ENCODE peak calls at places on chromosomes 6 and 20, in nine cellular contexts. One of them, this sample, is unnamed.
A peak's percentile ranks its signal among the peaks of the same experiment; 100 is the strongest.

GRCh38 chr6:146878564-146879343 is 280.0 kb downstream of the ADGB start:
- DNase-seq in left cardiac atrium: no peak
- DNase-seq in NCI-H1105 treated with DMSO at 0.1 percent for 48 hours: no peak
- DNase-seq in tibial artery: no peak
- DNase-seq in WERI-Rb-1: no peak
- DNase-seq in amniotic stem cell: no peak
- DNase-seq in hypothalamus: no peak
- DNase-seq in stimulated activated CD8-positive, alpha-beta memory T cell treated with anti-CD3 and anti-CD28 coated beads, Interleukin-4, amount 100 ng/mL, for 1 hour: no peak
- DNase-seq in NB4: peak; percentile 44
- DNase-seq in this sample: peak; percentile 59

GRCh38 chr20:22453244-22454080 is 130.9 kb downstream of the FOXA2 start:
- DNase-seq in left cardiac atrium: no peak
- DNase-seq in NCI-H1105 treated with DMSO at 0.1 percent for 48 hours: peak; percentile 16
- DNase-seq in tibial artery: no peak
- DNase-seq in WERI-Rb-1: no peak
- DNase-seq in amniotic stem cell: no peak
- DNase-seq in hypothalamus: no peak
- DNase-seq in stimulated activated CD8-positive, alpha-beta memory T cell treated with anti-CD3 and anti-CD28 coated beads, Interleukin-4, amount 100 ng/mL, for 1 hour: no peak
- DNase-seq in NB4: no peak
- DNase-seq in this sample: no peak

GRCh38 chr6:34664270-34664971 is 32.1 kb downstream of the ILRUN start:
- DNase-seq in left cardiac atrium: no peak
- DNase-seq in NCI-H1105 treated with DMSO at 0.1 percent for 48 hours: no peak
- DNase-seq in tibial artery: no peak
- DNase-seq in WERI-Rb-1: no peak
- DNase-seq in amniotic stem cell: no peak
- DNase-seq in hypothalamus: no peak
- DNase-seq in stimulated activated CD8-positive, alpha-beta memory T cell treated with anti-CD3 and anti-CD28 coated beads, Interleukin-4, amount 100 ng/mL, for 1 hour: no peak
- DNase-seq in NB4: peak; percentile 77
- DNase-seq in this sample: peak; percentile 74

GRCh38 chr6:160069050-160069454 is 52.6 kb upstream of the SLC22A1 start:
- DNase-seq in left cardiac atrium: no peak
- DNase-seq in NCI-H1105 treated with DMSO at 0.1 percent for 48 hours: no peak
- DNase-seq in tibial artery: no peak
- DNase-seq in WERI-Rb-1: no peak
- DNase-seq in amniotic stem cell: no peak
- DNase-seq in hypothalamus: no peak
- DNase-seq in stimulated activated CD8-positive, alpha-beta memory T cell treated with anti-CD3 and anti-CD28 coated beads, Interleukin-4, amount 100 ng/mL, for 1 hour: no peak
- DNase-seq in NB4: no peak
- DNase-seq in this sample: no peak

GRCh38 chr6:70371454-70372105 is 41.7 kb upstream of the FAM135A start:
- DNase-seq in left cardiac atrium: no peak
- DNase-seq in NCI-H1105 treated with DMSO at 0.1 percent for 48 hours: peak; percentile 97
- DNase-seq in tibial artery: no peak
- DNase-seq in WERI-Rb-1: no peak
- DNase-seq in amniotic stem cell: peak; percentile 75
- DNase-seq in hypothalamus: no peak
- DNase-seq in stimulated activated CD8-positive, alpha-beta memory T cell treated with anti-CD3 and anti-CD28 coated beads, Interleukin-4, amount 100 ng/mL, for 1 hour: no peak
- DNase-seq in NB4: peak; percentile 62
- DNase-seq in this sample: peak; percentile 47

GRCh38 chr6:63999613-64000012 is 364.0 kb downstream of the PHF3 start:
- DNase-seq in left cardiac atrium: no peak
- DNase-seq in NCI-H1105 treated with DMSO at 0.1 percent for 48 hours: no peak
- DNase-seq in tibial artery: no peak
- DNase-seq in WERI-Rb-1: no peak
- DNase-seq in amniotic stem cell: no peak
- DNase-seq in hypothalamus: no peak
- DNase-seq in stimulated activated CD8-positive, alpha-beta memory T cell treated with anti-CD3 and anti-CD28 coated beads, Interleukin-4, amount 100 ng/mL, for 1 hour: no peak
- DNase-seq in NB4: no peak
- DNase-seq in this sample: no peak

GRCh38 chr6:71197267-71197666 is 91.3 kb upstream of the OGFRL1 start:
- DNase-seq in left cardiac atrium: no peak
- DNase-seq in NCI-H1105 treated with DMSO at 0.1 percent for 48 hours: no peak
- DNase-seq in tibial artery: no peak
- DNase-seq in WERI-Rb-1: no peak
- DNase-seq in amniotic stem cell: no peak
- DNase-seq in hypothalamus: no peak
- DNase-seq in stimulated activated CD8-positive, alpha-beta memory T cell treated with anti-CD3 and anti-CD28 coated beads, Interleukin-4, amount 100 ng/mL, for 1 hour: no peak
- DNase-seq in NB4: no peak
- DNase-seq in this sample: no peak

GRCh38 chr6:12592634-12593033 is 123.9 kb upstream of the PHACTR1 start:
- DNase-seq in left cardiac atrium: no peak
- DNase-seq in NCI-H1105 treated with DMSO at 0.1 percent for 48 hours: no peak
- DNase-seq in tibial artery: no peak
- DNase-seq in WERI-Rb-1: no peak
- DNase-seq in amniotic stem cell: no peak
- DNase-seq in hypothalamus: no peak
- DNase-seq in stimulated activated CD8-positive, alpha-beta memory T cell treated with anti-CD3 and anti-CD28 coated beads, Interleukin-4, amount 100 ng/mL, for 1 hour: no peak
- DNase-seq in NB4: no peak
- DNase-seq in this sample: no peak

GRCh38 chr6:112701201-112701600 is 354.1 kb downstream of the RFPL4B start:
- DNase-seq in left cardiac atrium: peak; percentile 32
- DNase-seq in NCI-H1105 treated with DMSO at 0.1 percent for 48 hours: peak; percentile 75
- DNase-seq in tibial artery: no peak
- DNase-seq in WERI-Rb-1: no peak
- DNase-seq in amniotic stem cell: no peak
- DNase-seq in hypothalamus: no peak
- DNase-seq in stimulated activated CD8-positive, alpha-beta memory T cell treated with anti-CD3 and anti-CD28 coated beads, Interleukin-4, amount 100 ng/mL, for 1 hour: no peak
- DNase-seq in NB4: no peak
- DNase-seq in this sample: no peak

GRCh38 chr20:3766832-3767433 is 620 bp downstream of the ADISSP start:
- DNase-seq in left cardiac atrium: no peak
- DNase-seq in NCI-H1105 treated with DMSO at 0.1 percent for 48 hours: peak; percentile 4
- DNase-seq in tibial artery: no peak
- DNase-seq in WERI-Rb-1: peak; percentile 82
- DNase-seq in amniotic stem cell: no peak
- DNase-seq in hypothalamus: no peak
- DNase-seq in stimulated activated CD8-positive, alpha-beta memory T cell treated with anti-CD3 and anti-CD28 coated beads, Interleukin-4, amount 100 ng/mL, for 1 hour: no peak
- DNase-seq in NB4: peak; percentile 36
- DNase-seq in this sample: no peak

GRCh38 chr6:104087765-104088164 is 772.0 kb downstream of the HACE1 start:
- DNase-seq in left cardiac atrium: no peak
- DNase-seq in NCI-H1105 treated with DMSO at 0.1 percent for 48 hours: no peak
- DNase-seq in tibial artery: no peak
- DNase-seq in WERI-Rb-1: no peak
- DNase-seq in amniotic stem cell: no peak
- DNase-seq in hypothalamus: no peak
- DNase-seq in stimulated activated CD8-positive, alpha-beta memory T cell treated with anti-CD3 and anti-CD28 coated beads, Interleukin-4, amount 100 ng/mL, for 1 hour: no peak
- DNase-seq in NB4: no peak
- DNase-seq in this sample: no peak

GRCh38 chr6:45959534-45960195 is 56.0 kb downstream of the CLIC5 start:
- DNase-seq in left cardiac atrium: no peak
- DNase-seq in NCI-H1105 treated with DMSO at 0.1 percent for 48 hours: peak; percentile 96
- DNase-seq in tibial artery: no peak
- DNase-seq in WERI-Rb-1: peak; percentile 47
- DNase-seq in amniotic stem cell: no peak
- DNase-seq in hypothalamus: no peak
- DNase-seq in stimulated activated CD8-positive, alpha-beta memory T cell treated with anti-CD3 and anti-CD28 coated beads, Interleukin-4, amount 100 ng/mL, for 1 hour: no peak
- DNase-seq in NB4: no peak
- DNase-seq in this sample: no peak

GRCh38 chr6:77178821-77179220 is 284.5 kb downstream of the HTR1B start:
- DNase-seq in left cardiac atrium: no peak
- DNase-seq in NCI-H1105 treated with DMSO at 0.1 percent for 48 hours: no peak
- DNase-seq in tibial artery: no peak
- DNase-seq in WERI-Rb-1: no peak
- DNase-seq in amniotic stem cell: peak; percentile 30
- DNase-seq in hypothalamus: no peak
- DNase-seq in stimulated activated CD8-positive, alpha-beta memory T cell treated with anti-CD3 and anti-CD28 coated beads, Interleukin-4, amount 100 ng/mL, for 1 hour: no peak
- DNase-seq in NB4: no peak
- DNase-seq in this sample: no peak

GRCh38 chr20:57266251-57267157 is at the start of gene BMP7:
- DNase-seq in left cardiac atrium: no peak
- DNase-seq in NCI-H1105 treated with DMSO at 0.1 percent for 48 hours: peak; percentile 59
- DNase-seq in tibial artery: no peak
- DNase-seq in WERI-Rb-1: peak; percentile 26
- DNase-seq in amniotic stem cell: no peak
- DNase-seq in hypothalamus: peak; percentile 67
- DNase-seq in stimulated activated CD8-positive, alpha-beta memory T cell treated with anti-CD3 and anti-CD28 coated beads, Interleukin-4, amount 100 ng/mL, for 1 hour: no peak
- DNase-seq in NB4: no peak
- DNase-seq in this sample: no peak

GRCh38 chr6:27375613-27376079 is 12.9 kb upstream of the ZNF391 start:
- DNase-seq in left cardiac atrium: no peak
- DNase-seq in NCI-H1105 treated with DMSO at 0.1 percent for 48 hours: no peak
- DNase-seq in tibial artery: no peak
- DNase-seq in WERI-Rb-1: no peak
- DNase-seq in amniotic stem cell: no peak
- DNase-seq in hypothalamus: no peak
- DNase-seq in stimulated activated CD8-positive, alpha-beta memory T cell treated with anti-CD3 and anti-CD28 coated beads, Interleukin-4, amount 100 ng/mL, for 1 hour: no peak
- DNase-seq in NB4: peak; percentile 76
- DNase-seq in this sample: no peak

GRCh38 chr6:165716886-165717285 is 53.8 kb upstream of the PDE10A start:
- DNase-seq in left cardiac atrium: no peak
- DNase-seq in NCI-H1105 treated with DMSO at 0.1 percent for 48 hours: no peak
- DNase-seq in tibial artery: no peak
- DNase-seq in WERI-Rb-1: no peak
- DNase-seq in amniotic stem cell: no peak
- DNase-seq in hypothalamus: no peak
- DNase-seq in stimulated activated CD8-positive, alpha-beta memory T cell treated with anti-CD3 and anti-CD28 coated beads, Interleukin-4, amount 100 ng/mL, for 1 hour: no peak
- DNase-seq in NB4: no peak
- DNase-seq in this sample: no peak

GRCh38 chr20:62616728-62617621 is 25.3 kb upstream of the SLCO4A1 start:
- DNase-seq in left cardiac atrium: peak; percentile 82
- DNase-seq in NCI-H1105 treated with DMSO at 0.1 percent for 48 hours: peak; percentile 69
- DNase-seq in tibial artery: peak; percentile 66
- DNase-seq in WERI-Rb-1: peak; percentile 82
- DNase-seq in amniotic stem cell: peak; percentile 37
- DNase-seq in hypothalamus: peak; percentile 33
- DNase-seq in stimulated activated CD8-positive, alpha-beta memory T cell treated with anti-CD3 and anti-CD28 coated beads, Interleukin-4, amount 100 ng/mL, for 1 hour: no peak
- DNase-seq in NB4: peak; percentile 97
- DNase-seq in this sample: peak; percentile 66

GRCh38 chr6:111986651-111987050 is 67.3 kb upstream of the CCN6 start:
- DNase-seq in left cardiac atrium: no peak
- DNase-seq in NCI-H1105 treated with DMSO at 0.1 percent for 48 hours: no peak
- DNase-seq in tibial artery: no peak
- DNase-seq in WERI-Rb-1: no peak
- DNase-seq in amniotic stem cell: no peak
- DNase-seq in hypothalamus: no peak
- DNase-seq in stimulated activated CD8-positive, alpha-beta memory T cell treated with anti-CD3 and anti-CD28 coated beads, Interleukin-4, amount 100 ng/mL, for 1 hour: no peak
- DNase-seq in NB4: no peak
- DNase-seq in this sample: no peak

GRCh38 chr6:14359438-14359837 is 241.9 kb downstream of the CD83 start:
- DNase-seq in left cardiac atrium: no peak
- DNase-seq in NCI-H1105 treated with DMSO at 0.1 percent for 48 hours: no peak
- DNase-seq in tibial artery: no peak
- DNase-seq in WERI-Rb-1: no peak
- DNase-seq in amniotic stem cell: no peak
- DNase-seq in hypothalamus: no peak
- DNase-seq in stimulated activated CD8-positive, alpha-beta memory T cell treated with anti-CD3 and anti-CD28 coated beads, Interleukin-4, amount 100 ng/mL, for 1 hour: no peak
- DNase-seq in NB4: no peak
- DNase-seq in this sample: no peak

GRCh38 chr20:44388466-44389023 is 33.0 kb downstream of the HNF4A start:
- DNase-seq in left cardiac atrium: peak; percentile 69
- DNase-seq in NCI-H1105 treated with DMSO at 0.1 percent for 48 hours: peak; percentile 36
- DNase-seq in tibial artery: peak; percentile 49
- DNase-seq in WERI-Rb-1: peak; percentile 81
- DNase-seq in amniotic stem cell: peak; percentile 40
- DNase-seq in hypothalamus: no peak
- DNase-seq in stimulated activated CD8-positive, alpha-beta memory T cell treated with anti-CD3 and anti-CD28 coated beads, Interleukin-4, amount 100 ng/mL, for 1 hour: peak; percentile 15
- DNase-seq in NB4: peak; percentile 73
- DNase-seq in this sample: no peak

GRCh38 chr6:11039040-11039439 is 5.1 kb downstream of the ELOVL2 start:
- DNase-seq in left cardiac atrium: no peak
- DNase-seq in NCI-H1105 treated with DMSO at 0.1 percent for 48 hours: no peak
- DNase-seq in tibial artery: no peak
- DNase-seq in WERI-Rb-1: no peak
- DNase-seq in amniotic stem cell: no peak
- DNase-seq in hypothalamus: no peak
- DNase-seq in stimulated activated CD8-positive, alpha-beta memory T cell treated with anti-CD3 and anti-CD28 coated beads, Interleukin-4, amount 100 ng/mL, for 1 hour: no peak
- DNase-seq in NB4: no peak
- DNase-seq in this sample: no peak

GRCh38 chr6:36860126-36860525 is 14.5 kb downstream of the PPIL1 start:
- DNase-seq in left cardiac atrium: no peak
- DNase-seq in NCI-H1105 treated with DMSO at 0.1 percent for 48 hours: no peak
- DNase-seq in tibial artery: no peak
- DNase-seq in WERI-Rb-1: no peak
- DNase-seq in amniotic stem cell: no peak
- DNase-seq in hypothalamus: no peak
- DNase-seq in stimulated activated CD8-positive, alpha-beta memory T cell treated with anti-CD3 and anti-CD28 coated beads, Interleukin-4, amount 100 ng/mL, for 1 hour: no peak
- DNase-seq in NB4: no peak
- DNase-seq in this sample: no peak

GRCh38 chr6:24779416-24779815 is 4.7 kb downstream of the GMNN start:
- DNase-seq in left cardiac atrium: no peak
- DNase-seq in NCI-H1105 treated with DMSO at 0.1 percent for 48 hours: no peak
- DNase-seq in tibial artery: no peak
- DNase-seq in WERI-Rb-1: no peak
- DNase-seq in amniotic stem cell: no peak
- DNase-seq in hypothalamus: no peak
- DNase-seq in stimulated activated CD8-positive, alpha-beta memory T cell treated with anti-CD3 and anti-CD28 coated beads, Interleukin-4, amount 100 ng/mL, for 1 hour: no peak
- DNase-seq in NB4: no peak
- DNase-seq in this sample: no peak

GRCh38 chr6:158686791-158687381 is 37.0 kb downstream of the SYTL3 start:
- DNase-seq in left cardiac atrium: no peak
- DNase-seq in NCI-H1105 treated with DMSO at 0.1 percent for 48 hours: no peak
- DNase-seq in tibial artery: no peak
- DNase-seq in WERI-Rb-1: no peak
- DNase-seq in amniotic stem cell: no peak
- DNase-seq in hypothalamus: no peak
- DNase-seq in stimulated activated CD8-positive, alpha-beta memory T cell treated with anti-CD3 and anti-CD28 coated beads, Interleukin-4, amount 100 ng/mL, for 1 hour: no peak
- DNase-seq in NB4: peak; percentile 37
- DNase-seq in this sample: peak; percentile 34

GRCh38 chr6:37517411-37517812 is 17.7 kb upstream of the CCDC167 start:
- DNase-seq in left cardiac atrium: no peak
- DNase-seq in NCI-H1105 treated with DMSO at 0.1 percent for 48 hours: no peak
- DNase-seq in tibial artery: no peak
- DNase-seq in WERI-Rb-1: no peak
- DNase-seq in amniotic stem cell: no peak
- DNase-seq in hypothalamus: no peak
- DNase-seq in stimulated activated CD8-positive, alpha-beta memory T cell treated with anti-CD3 and anti-CD28 coated beads, Interleukin-4, amount 100 ng/mL, for 1 hour: no peak
- DNase-seq in NB4: peak; percentile 90
- DNase-seq in this sample: peak; percentile 49

GRCh38 chr6:18148304-18149025 is 6.4 kb downstream of the TPMT start:
- DNase-seq in left cardiac atrium: no peak
- DNase-seq in NCI-H1105 treated with DMSO at 0.1 percent for 48 hours: no peak
- DNase-seq in tibial artery: no peak
- DNase-seq in WERI-Rb-1: no peak
- DNase-seq in amniotic stem cell: no peak
- DNase-seq in hypothalamus: no peak
- DNase-seq in stimulated activated CD8-positive, alpha-beta memory T cell treated with anti-CD3 and anti-CD28 coated beads, Interleukin-4, amount 100 ng/mL, for 1 hour: no peak
- DNase-seq in NB4: no peak
- DNase-seq in this sample: no peak

GRCh38 chr6:84921891-84922290 is 157.5 kb upstream of the TBX18 start:
- DNase-seq in left cardiac atrium: no peak
- DNase-seq in NCI-H1105 treated with DMSO at 0.1 percent for 48 hours: no peak
- DNase-seq in tibial artery: no peak
- DNase-seq in WERI-Rb-1: no peak
- DNase-seq in amniotic stem cell: no peak
- DNase-seq in hypothalamus: no peak
- DNase-seq in stimulated activated CD8-positive, alpha-beta memory T cell treated with anti-CD3 and anti-CD28 coated beads, Interleukin-4, amount 100 ng/mL, for 1 hour: no peak
- DNase-seq in NB4: no peak
- DNase-seq in this sample: no peak

GRCh38 chr6:31048090-31048489 is 37.8 kb downstream of the MUC22 start:
- DNase-seq in left cardiac atrium: no peak
- DNase-seq in NCI-H1105 treated with DMSO at 0.1 percent for 48 hours: no peak
- DNase-seq in tibial artery: no peak
- DNase-seq in WERI-Rb-1: no peak
- DNase-seq in amniotic stem cell: no peak
- DNase-seq in hypothalamus: no peak
- DNase-seq in stimulated activated CD8-positive, alpha-beta memory T cell treated with anti-CD3 and anti-CD28 coated beads, Interleukin-4, amount 100 ng/mL, for 1 hour: no peak
- DNase-seq in NB4: peak; percentile 33
- DNase-seq in this sample: no peak

GRCh38 chr6:79671605-79672266 is 40.6 kb downstream of the SH3BGRL2 start:
- DNase-seq in left cardiac atrium: peak; percentile 27
- DNase-seq in NCI-H1105 treated with DMSO at 0.1 percent for 48 hours: peak; percentile 75
- DNase-seq in tibial artery: no peak
- DNase-seq in WERI-Rb-1: no peak
- DNase-seq in amniotic stem cell: no peak
- DNase-seq in hypothalamus: no peak
- DNase-seq in stimulated activated CD8-positive, alpha-beta memory T cell treated with anti-CD3 and anti-CD28 coated beads, Interleukin-4, amount 100 ng/mL, for 1 hour: peak; percentile 5
- DNase-seq in NB4: no peak
- DNase-seq in this sample: no peak

GRCh38 chr20:3711418-3712043 is 869 bp downstream of the SIGLEC1 start:
- DNase-seq in left cardiac atrium: no peak
- DNase-seq in NCI-H1105 treated with DMSO at 0.1 percent for 48 hours: no peak
- DNase-seq in tibial artery: no peak
- DNase-seq in WERI-Rb-1: no peak
- DNase-seq in amniotic stem cell: no peak
- DNase-seq in hypothalamus: no peak
- DNase-seq in stimulated activated CD8-positive, alpha-beta memory T cell treated with anti-CD3 and anti-CD28 coated beads, Interleukin-4, amount 100 ng/mL, for 1 hour: no peak
- DNase-seq in NB4: no peak
- DNase-seq in this sample: no peak

GRCh38 chr20:58246346-58246745 is 17.9 kb upstream of the ANKRD60 start:
- DNase-seq in left cardiac atrium: no peak
- DNase-seq in NCI-H1105 treated with DMSO at 0.1 percent for 48 hours: peak; percentile 2
- DNase-seq in tibial artery: no peak
- DNase-seq in WERI-Rb-1: peak; percentile 27
- DNase-seq in amniotic stem cell: no peak
- DNase-seq in hypothalamus: no peak
- DNase-seq in stimulated activated CD8-positive, alpha-beta memory T cell treated with anti-CD3 and anti-CD28 coated beads, Interleukin-4, amount 100 ng/mL, for 1 hour: no peak
- DNase-seq in NB4: peak; percentile 44
- DNase-seq in this sample: peak; percentile 8

This sample was measured in GF-D8.